ENCODE peak calls at places on chromosomes 16 and 17, in nine cellular contexts. One of them, this sample, is unnamed.

GRCh38 chr16:79089735-79090284 is 510.7 kb downstream of the MAF start:
- DNase-seq in left lung: no peak
- DNase-seq in GM12865: peak
- DNase-seq in kidney: no peak
- DNase-seq in upper lobe of right lung: no peak
- DNase-seq in uterus: peak
- DNase-seq in left ventricle myocardium inferior: no peak
- DNase-seq in mucosa of descending colon: no peak
- DNase-seq in neural progenitor cell: no peak
- DNase-seq in this sample: no peak

GRCh38 chr16:85750827-85751641 is at the start of gene C16orf74:
- DNase-seq in left lung: peak
- DNase-seq in GM12865: peak
- DNase-seq in kidney: peak
- DNase-seq in upper lobe of right lung: peak
- DNase-seq in uterus: peak
- DNase-seq in left ventricle myocardium inferior: peak
- DNase-seq in mucosa of descending colon: no peak
- DNase-seq in neural progenitor cell: peak
- DNase-seq in this sample: no peak

GRCh38 chr17:73613271-73613941 is 30.8 kb downstream of the SDK2 start:
- DNase-seq in left lung: no peak
- DNase-seq in GM12865: no peak
- DNase-seq in kidney: no peak
- DNase-seq in upper lobe of right lung: no peak
- DNase-seq in uterus: no peak
- DNase-seq in left ventricle myocardium inferior: no peak
- DNase-seq in mucosa of descending colon: no peak
- DNase-seq in neural progenitor cell: peak
- DNase-seq in this sample: no peak

GRCh38 chr17:30172560-30172959 is 55.9 kb downstream of the NSRP1 start:
- DNase-seq in left lung: no peak
- DNase-seq in GM12865: no peak
- DNase-seq in kidney: no peak
- DNase-seq in upper lobe of right lung: no peak
- DNase-seq in uterus: no peak
- DNase-seq in left ventricle myocardium inferior: no peak
- DNase-seq in mucosa of descending colon: no peak
- DNase-seq in neural progenitor cell: no peak
- DNase-seq in this sample: no peak

GRCh38 chr17:50785942-50786570 is 18.7 kb upstream of the ANKRD40CL start:
- DNase-seq in left lung: no peak
- DNase-seq in GM12865: no peak
- DNase-seq in kidney: no peak
- DNase-seq in upper lobe of right lung: no peak
- DNase-seq in uterus: no peak
- DNase-seq in left ventricle myocardium inferior: no peak
- DNase-seq in mucosa of descending colon: no peak
- DNase-seq in neural progenitor cell: no peak
- DNase-seq in this sample: no peak

GRCh38 chr16:31513126-31513525 is 4.9 kb upstream of the RUSF1 start:
- DNase-seq in left lung: no peak
- DNase-seq in GM12865: no peak
- DNase-seq in kidney: no peak
- DNase-seq in upper lobe of right lung: no peak
- DNase-seq in uterus: no peak
- DNase-seq in left ventricle myocardium inferior: no peak
- DNase-seq in mucosa of descending colon: no peak
- DNase-seq in neural progenitor cell: no peak
- DNase-seq in this sample: no peak

GRCh38 chr17:35046740-35047283 is 16.7 kb downstream of the RFFL start:
- DNase-seq in left lung: no peak
- DNase-seq in GM12865: peak
- DNase-seq in kidney: no peak
- DNase-seq in upper lobe of right lung: no peak
- DNase-seq in uterus: no peak
- DNase-seq in left ventricle myocardium inferior: no peak
- DNase-seq in mucosa of descending colon: no peak
- DNase-seq in neural progenitor cell: peak
- DNase-seq in this sample: no peak

GRCh38 chr17:41806685-41807445 is 4.9 kb downstream of the P3H4 start:
- DNase-seq in left lung: no peak
- DNase-seq in GM12865: no peak
- DNase-seq in kidney: no peak
- DNase-seq in upper lobe of right lung: no peak
- DNase-seq in uterus: no peak
- DNase-seq in left ventricle myocardium inferior: no peak
- DNase-seq in mucosa of descending colon: no peak
- DNase-seq in neural progenitor cell: no peak
- DNase-seq in this sample: no peak

GRCh38 chr17:75633484-75634375 is 496 bp downstream of the SMIM5 start:
- DNase-seq in left lung: peak
- DNase-seq in GM12865: peak
- DNase-seq in kidney: peak
- DNase-seq in upper lobe of right lung: peak
- DNase-seq in uterus: peak
- DNase-seq in left ventricle myocardium inferior: peak
- DNase-seq in mucosa of descending colon: peak
- DNase-seq in neural progenitor cell: peak
- DNase-seq in this sample: peak

GRCh38 chr16:80056334-80056733 is 455.8 kb upstream of the MAF start:
- DNase-seq in left lung: no peak
- DNase-seq in GM12865: no peak
- DNase-seq in kidney: no peak
- DNase-seq in upper lobe of right lung: no peak
- DNase-seq in uterus: no peak
- DNase-seq in left ventricle myocardium inferior: no peak
- DNase-seq in mucosa of descending colon: no peak
- DNase-seq in neural progenitor cell: no peak
- DNase-seq in this sample: no peak

GRCh38 chr16:50038756-50039529 is 13.9 kb downstream of the CNEP1R1 start:
- DNase-seq in left lung: no peak
- DNase-seq in GM12865: no peak
- DNase-seq in kidney: no peak
- DNase-seq in upper lobe of right lung: peak
- DNase-seq in uterus: no peak
- DNase-seq in left ventricle myocardium inferior: peak
- DNase-seq in mucosa of descending colon: peak
- DNase-seq in neural progenitor cell: no peak
- DNase-seq in this sample: no peak

GRCh38 chr16:54538241-54538640 is 251.7 kb upstream of the IRX3 start:
- DNase-seq in left lung: no peak
- DNase-seq in GM12865: no peak
- DNase-seq in kidney: no peak
- DNase-seq in upper lobe of right lung: no peak
- DNase-seq in uterus: no peak
- DNase-seq in left ventricle myocardium inferior: no peak
- DNase-seq in mucosa of descending colon: no peak
- DNase-seq in neural progenitor cell: peak
- DNase-seq in this sample: no peak
- TF ChIP-seq CTCF in left lung: no peak
- TF ChIP-seq CTCF in GM12865: no peak
- TF ChIP-seq CTCF in kidney: no peak
- TF ChIP-seq CTCF in upper lobe of right lung: peak
- TF ChIP-seq CTCF in uterus: no peak
- TF ChIP-seq CTCF in left ventricle myocardium inferior: no peak
- TF ChIP-seq CTCF in mucosa of descending colon: no peak
- TF ChIP-seq CTCF in neural progenitor cell: peak
- TF ChIP-seq CTCF in this sample: no peak

GRCh38 chr17:2070241-2071023 is 15.5 kb downstream of the HIC1 start:
- DNase-seq in left lung: no peak
- DNase-seq in GM12865: peak
- DNase-seq in kidney: no peak
- DNase-seq in upper lobe of right lung: no peak
- DNase-seq in uterus: no peak
- DNase-seq in left ventricle myocardium inferior: no peak
- DNase-seq in mucosa of descending colon: no peak
- DNase-seq in neural progenitor cell: no peak
- DNase-seq in this sample: no peak

GRCh38 chr17:2068589-2069051 is 13.7 kb downstream of the HIC1 start:
- DNase-seq in left lung: no peak
- DNase-seq in GM12865: no peak
- DNase-seq in kidney: peak
- DNase-seq in upper lobe of right lung: no peak
- DNase-seq in uterus: no peak
- DNase-seq in left ventricle myocardium inferior: no peak
- DNase-seq in mucosa of descending colon: no peak
- DNase-seq in neural progenitor cell: no peak
- DNase-seq in this sample: no peak

GRCh38 chr17:2067048-2067452 is 12.1 kb downstream of the HIC1 start:
- DNase-seq in left lung: no peak
- DNase-seq in GM12865: no peak
- DNase-seq in kidney: no peak
- DNase-seq in upper lobe of right lung: no peak
- DNase-seq in uterus: no peak
- DNase-seq in left ventricle myocardium inferior: no peak
- DNase-seq in mucosa of descending colon: no peak
- DNase-seq in neural progenitor cell: no peak
- DNase-seq in this sample: no peak

GRCh38 chr17:2067559-2067958 is 12.7 kb downstream of the HIC1 start:
- DNase-seq in left lung: no peak
- DNase-seq in GM12865: no peak
- DNase-seq in kidney: no peak
- DNase-seq in upper lobe of right lung: no peak
- DNase-seq in uterus: peak
- DNase-seq in left ventricle myocardium inferior: no peak
- DNase-seq in mucosa of descending colon: no peak
- DNase-seq in neural progenitor cell: no peak
- DNase-seq in this sample: no peak

DNA sequence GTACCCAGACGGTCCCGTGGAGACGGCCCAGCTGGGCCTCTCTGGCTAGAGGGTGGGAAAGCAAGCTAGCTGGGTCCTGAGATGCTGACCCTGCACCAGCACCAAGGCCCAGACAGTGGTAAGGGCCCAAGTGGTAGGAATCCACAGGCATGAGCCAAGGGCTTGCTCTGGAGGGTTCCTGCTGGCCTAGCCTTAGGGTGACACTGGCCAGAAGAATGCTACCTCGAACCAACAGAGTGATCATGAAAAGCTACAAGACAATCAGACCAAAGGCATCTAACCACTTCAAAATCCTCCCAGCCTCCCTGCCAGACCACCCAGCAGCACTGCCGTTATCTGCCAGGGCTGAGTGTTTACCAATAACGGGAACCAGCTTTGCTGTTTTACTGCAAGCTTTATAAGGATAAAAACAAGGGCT is 13.2 kb downstream of the HIC1 start:
- DNase-seq in left lung: no peak
- DNase-seq in GM12865: no peak
- DNase-seq in kidney: no peak
- DNase-seq in upper lobe of right lung: no peak
- DNase-seq in uterus: peak
- DNase-seq in left ventricle myocardium inferior: no peak
- DNase-seq in mucosa of descending colon: no peak
- DNase-seq in neural progenitor cell: no peak
- DNase-seq in this sample: no peak
- TF ChIP-seq CTCF in left lung: no peak
- TF ChIP-seq CTCF in GM12865: no peak
- TF ChIP-seq CTCF in kidney: no peak
- TF ChIP-seq CTCF in upper lobe of right lung: no peak
- TF ChIP-seq CTCF in uterus: no peak
- TF ChIP-seq CTCF in left ventricle myocardium inferior: no peak
- TF ChIP-seq CTCF in mucosa of descending colon: no peak
- TF ChIP-seq CTCF in neural progenitor cell: no peak
- TF ChIP-seq CTCF in this sample: no peak

DNA sequence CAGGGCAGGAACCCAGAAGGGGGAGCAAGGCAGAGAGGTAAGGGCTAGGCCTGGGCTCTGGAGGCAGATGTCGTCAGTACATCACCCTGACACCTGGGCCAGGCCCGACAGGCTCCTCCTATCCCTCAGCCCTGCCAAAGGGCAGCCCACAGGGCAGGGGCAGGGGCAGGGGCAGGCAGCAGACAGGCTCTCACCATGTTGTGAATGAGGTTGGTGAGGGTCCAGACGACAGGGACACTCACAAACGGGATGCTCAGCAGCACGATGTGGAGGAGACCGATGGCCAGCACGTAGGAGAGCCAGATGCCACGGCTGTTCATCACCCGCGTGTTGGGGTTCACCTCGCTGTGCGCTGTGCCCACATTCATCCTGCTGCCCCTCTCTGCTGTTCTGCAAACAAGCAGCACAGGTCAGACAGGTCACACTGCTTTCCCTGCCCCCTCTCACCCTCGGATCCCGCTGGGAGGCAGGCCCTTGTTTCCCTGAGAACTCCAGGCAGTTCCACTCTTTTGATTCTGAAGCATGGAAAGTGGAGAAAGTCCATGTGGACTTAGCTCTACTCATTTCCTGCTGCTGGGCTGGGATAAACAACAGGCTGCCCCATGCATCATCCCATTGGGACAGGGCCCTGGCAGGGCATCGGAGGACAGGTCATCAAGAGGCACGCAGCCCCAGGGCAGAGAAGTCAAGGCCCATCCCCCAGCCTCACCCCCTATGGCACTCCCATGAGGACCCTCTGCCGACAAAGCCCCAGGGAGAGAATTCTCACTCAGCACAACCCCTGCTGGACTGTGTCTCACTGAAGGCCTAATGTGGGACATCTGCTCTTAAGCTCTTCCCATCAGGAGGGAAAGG is 3.3 kb downstream of the ORMDL3 start:
- DNase-seq in left lung: no peak
- DNase-seq in GM12865: no peak
- DNase-seq in kidney: no peak
- DNase-seq in upper lobe of right lung: no peak
- DNase-seq in uterus: no peak
- DNase-seq in left ventricle myocardium inferior: no peak
- DNase-seq in mucosa of descending colon: no peak
- DNase-seq in neural progenitor cell: peak
- DNase-seq in this sample: no peak
- TF ChIP-seq CTCF in left lung: no peak
- TF ChIP-seq CTCF in GM12865: no peak
- TF ChIP-seq CTCF in kidney: no peak
- TF ChIP-seq CTCF in upper lobe of right lung: no peak
- TF ChIP-seq CTCF in uterus: no peak
- TF ChIP-seq CTCF in left ventricle myocardium inferior: no peak
- TF ChIP-seq CTCF in mucosa of descending colon: no peak
- TF ChIP-seq CTCF in neural progenitor cell: peak
- TF ChIP-seq CTCF in this sample: peak

DNA sequence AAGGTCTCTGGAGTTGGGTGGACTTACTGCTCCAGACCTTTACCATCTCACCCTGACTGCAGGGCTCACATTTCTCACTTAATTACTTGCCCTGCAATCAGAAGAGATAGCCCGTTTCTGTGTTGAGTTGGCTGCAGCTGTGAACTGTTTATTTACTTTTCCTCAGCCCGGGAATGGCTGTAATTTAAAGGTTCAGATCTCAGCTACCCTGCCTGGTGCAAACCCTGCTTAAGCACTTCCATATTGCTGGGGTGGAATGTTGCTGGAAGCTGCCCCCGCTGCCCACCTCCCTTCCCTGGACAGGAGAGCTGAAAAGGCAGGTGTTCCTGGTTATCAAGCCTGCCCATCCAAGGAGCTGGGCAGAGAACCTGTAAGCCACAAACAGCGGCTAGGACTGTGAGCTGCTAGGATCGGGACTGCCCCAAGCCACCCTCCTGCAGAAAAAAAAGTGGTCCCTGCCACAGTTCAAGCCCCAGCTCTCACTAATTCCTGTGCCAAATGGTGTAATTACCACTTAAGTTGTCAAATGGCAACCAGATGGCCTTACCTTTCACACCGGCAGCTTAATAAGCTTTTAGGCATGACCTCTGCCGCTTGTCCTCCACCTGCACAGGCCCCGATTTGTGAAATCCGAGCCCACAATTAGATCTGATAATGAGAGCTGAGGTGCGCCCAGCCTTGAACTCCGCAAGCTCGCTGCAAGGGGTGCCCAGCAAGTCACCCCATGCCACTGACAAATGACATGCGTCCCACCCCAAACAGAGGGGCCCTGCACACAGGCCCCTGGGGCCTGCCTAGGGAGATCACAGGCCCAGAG is 269.8 kb downstream of the C16orf95 start:
- DNase-seq in left lung: no peak
- DNase-seq in GM12865: no peak
- DNase-seq in kidney: no peak
- DNase-seq in upper lobe of right lung: no peak
- DNase-seq in uterus: no peak
- DNase-seq in left ventricle myocardium inferior: no peak
- DNase-seq in mucosa of descending colon: no peak
- DNase-seq in neural progenitor cell: no peak
- DNase-seq in this sample: no peak
- TF ChIP-seq CTCF in left lung: no peak
- TF ChIP-seq CTCF in GM12865: no peak
- TF ChIP-seq CTCF in kidney: no peak
- TF ChIP-seq CTCF in upper lobe of right lung: no peak
- TF ChIP-seq CTCF in uterus: no peak
- TF ChIP-seq CTCF in left ventricle myocardium inferior: no peak
- TF ChIP-seq CTCF in mucosa of descending colon: no peak
- TF ChIP-seq CTCF in neural progenitor cell: no peak
- TF ChIP-seq CTCF in this sample: no peak